ENCODE peak calls at places on chromosome 6, in six cellular contexts. Z is astrocyte of the spinal cord; M is lower leg skin; O is adrenal gland; C is CD8-positive, alpha-beta T cell; Q is IMR-90. G is an unnamed sample.

GRCh38 chr6:87391334-87391733 is 16.4 kb upstream of the CFAP206 start:
- DNase-seq in O (peak; percentile 37), Z (peak; percentile 14), C (no peak), M (no peak), Q (peak; percentile 29), G (no peak)

GRCh38 chr6:138588805-138589434 is 89.6 kb upstream of the NHSL1 start:
- DNase-seq in Z (peak; percentile 79), C (peak; percentile 59), Q (peak; percentile 83), O (peak; percentile 52), M (peak; percentile 45), G (peak; percentile 77)

GRCh38 chr6:33312361-33313104 is 1.3 kb downstream of the TAPBP start:
- DNase-seq in Z (peak; percentile 70), C (peak; percentile 81), Q (peak; percentile 64), O (peak; percentile 94), M (peak; percentile 87), G (peak; percentile 39)

GRCh38 chr6:84428300-84428907 is 201.0 kb upstream of the CEP162 start:
- DNase-seq in M (no peak), C (no peak), Z (peak; percentile 78), O (peak; percentile 18), Q (peak; percentile 45), G (peak; percentile 31)

GRCh38 chr6:40183902-40184301 is 249.6 kb upstream of the MOCS1 start:
- DNase-seq in C (no peak), M (no peak), Z (no peak), Q (no peak), O (no peak), G (no peak)

GRCh38 chr6:38024908-38025307 is 205.4 kb downstream of the ZFAND3 start:
- DNase-seq in M (no peak), Q (peak; percentile 52), C (no peak), Z (no peak), O (no peak), G (no peak)

GRCh38 chr6:107264357-107264831 is 149.1 kb upstream of the BEND3 start:
- DNase-seq in Z (peak; percentile 50), M (no peak), Q (peak; percentile 89), C (no peak), O (no peak), G (no peak)

GRCh38 chr6:112251170-112251945 is 3.0 kb downstream of the LAMA4 start:
- DNase-seq in Z (peak; percentile 92), M (peak; percentile 77), O (no peak), C (no peak), Q (peak; percentile 79), G (no peak)

GRCh38 chr6:97049254-97050004 is 124.9 kb downstream of the KLHL32 start:
- DNase-seq in Z (no peak), M (no peak), Q (no peak), O (no peak), C (no peak), G (no peak)

GRCh38 chr6:15763827-15764226 is 101.0 kb upstream of the DTNBP1 start:
- DNase-seq in Z (peak; percentile 62), M (no peak), Q (peak; percentile 22), O (peak; percentile 92), C (no peak), G (no peak)

GRCh38 chr6:117188627-117189201 is 76.6 kb upstream of the VGLL2 start:
- DNase-seq in O (no peak), Q (no peak), C (no peak), Z (no peak), M (no peak), G (no peak)

GRCh38 chr6:101386982-101387381 is 6.5 kb upstream of the GRIK2 start:
- DNase-seq in Z (no peak), M (no peak), Q (no peak), O (no peak), C (no peak), G (no peak)

GRCh38 chr6:10140824-10141223 is 274.1 kb downstream of the TFAP2A start:
- DNase-seq in O (no peak), Q (no peak), M (no peak), Z (no peak), C (no peak), G (no peak)

GRCh38 chr6:135935951-135936601 is 84.6 kb downstream of the PDE7B start:
- DNase-seq in Z (peak; percentile 81), M (no peak), Q (peak; percentile 75), C (no peak), O (no peak), G (no peak)

GRCh38 chr6:165988306-165988756 is 179.3 kb downstream of the TBXT start:
- DNase-seq in O (no peak), Z (no peak), Q (no peak), C (no peak), M (no peak), G (no peak)
- H3K4me3 ChIP-seq in O (peak overlapping the region; percentile 23), Z (peak overlapping the region; percentile 48), Q (peak overlapping the region; percentile 58), C (no peak overlapping the region), M (no peak overlapping the region), G (peak overlapping the region; percentile 51)

GRCh38 chr6:109441069-109441816 is 719 bp downstream of the SMPD2 start:
- DNase-seq in Z (peak; percentile 53), Q (peak; percentile 47), M (peak; percentile 54), O (peak; percentile 52), C (no peak), G (no peak)
- TF ChIP-seq CTCF in Z (peak; percentile 43), Q (peak; percentile 12), M (no peak), O (peak; percentile 43), C (no peak), G (peak; percentile 49)

DNA sequence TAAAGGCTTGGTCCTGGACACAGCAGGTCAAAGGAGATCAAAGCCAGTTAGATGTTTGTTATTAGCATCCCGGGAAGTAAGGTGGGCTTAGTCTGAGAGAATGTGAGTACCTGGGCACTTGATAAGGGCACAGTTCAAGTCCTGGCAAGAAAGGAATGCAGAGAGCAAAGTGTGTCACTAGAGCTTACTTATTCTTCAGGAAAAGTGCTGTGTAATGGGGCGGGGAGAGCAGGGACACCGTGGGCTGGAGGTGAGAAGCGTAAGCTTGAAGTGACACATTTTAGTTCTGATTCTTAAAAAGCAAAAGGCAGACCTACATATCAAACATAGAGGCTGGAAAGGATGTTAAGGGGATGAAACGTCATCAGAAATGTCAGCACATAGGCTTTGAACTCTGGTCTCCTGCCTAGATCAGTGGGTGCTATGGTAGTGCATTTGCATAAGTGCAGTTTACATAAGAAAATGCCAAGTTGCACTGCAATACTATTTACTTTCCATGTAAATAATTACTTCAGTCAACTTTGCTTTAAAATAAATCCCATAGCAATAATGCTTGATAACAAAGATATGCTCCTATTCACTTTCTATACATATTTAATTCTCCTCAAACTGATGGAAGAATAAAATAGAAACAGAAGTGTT is 2.6 kb downstream of the SAMD5 start:
- DNase-seq in O (no peak), Q (no peak), Z (no peak), C (no peak), M (no peak), G (no peak)
- H3K4me3 ChIP-seq in O (no peak overlapping the region), Q (no peak overlapping the region), Z (no peak overlapping the region), C (no peak overlapping the region), M (no peak overlapping the region), G (no peak overlapping the region)

GRCh38 chr6:77451466-77451865 is 11.8 kb downstream of the HTR1B start:
- DNase-seq in O (no peak), M (no peak), Q (no peak), C (no peak), Z (no peak), G (no peak)

GRCh38 chr6:77448546-77448945 is 14.7 kb downstream of the HTR1B start:
- DNase-seq in C (no peak), Q (peak; percentile 20), Z (no peak), M (no peak), O (no peak), G (no peak)

GRCh38 chr6:77447254-77447653 is 16.0 kb downstream of the HTR1B start:
- DNase-seq in M (no peak), Q (peak; percentile 87), C (no peak), O (no peak), Z (peak; percentile 48), G (no peak)

GRCh38 chr6:77454386-77454785 is 8.9 kb downstream of the HTR1B start:
- DNase-seq in M (no peak), Z (no peak), O (no peak), Q (peak; percentile 21), C (no peak), G (no peak)

DNA sequence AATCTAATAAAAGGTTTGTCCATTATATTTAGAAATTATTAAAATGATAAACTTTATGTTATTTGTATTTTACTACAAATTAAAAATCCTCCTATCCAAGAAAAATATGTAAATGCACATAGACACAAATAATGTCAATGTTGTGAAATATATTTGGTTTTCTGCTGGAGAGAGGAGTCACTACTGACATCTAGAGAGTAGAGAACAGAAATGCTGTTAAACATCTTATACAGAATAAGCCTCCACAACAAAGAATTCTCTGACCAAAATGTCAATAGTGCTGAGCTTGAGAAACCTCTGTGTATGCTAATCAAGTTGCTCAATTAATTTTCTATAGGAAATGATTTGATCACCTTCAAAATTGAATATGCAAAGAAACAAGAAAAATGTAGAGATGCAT is 12.4 kb downstream of the HTR1B start:
- DNase-seq in O (no peak), Q (peak; percentile 59), M (no peak), C (no peak), Z (peak; percentile 43), G (no peak)
- TF ChIP-seq CTCF in O (peak; percentile 23), Q (peak; percentile 61), M (no peak), C (no peak), Z (peak; percentile 41), G (no peak)

GRCh38 chr6:150068173-150068785 is 642 bp downstream of the ULBP3 start:
- DNase-seq in Z (no peak), Q (no peak), O (no peak), M (no peak), C (peak; percentile 55), G (no peak)

GRCh38 chr6:150072201-150072600 is 3.3 kb upstream of the ULBP3 start:
- DNase-seq in Q (peak; percentile 16), O (peak; percentile 88), C (peak; percentile 60), Z (no peak), M (peak; percentile 53), G (no peak)

GRCh38 chr6:150068786-150069648 is at the start of gene ULBP3:
- DNase-seq in M (peak; percentile 68), O (peak; percentile 95), Z (peak; percentile 93), C (peak; percentile 72), Q (peak; percentile 93), G (peak; percentile 73)

GRCh38 chr6:150069707-150070106 is 786 bp upstream of the ULBP3 start:
- DNase-seq in M (no peak), Q (no peak), O (peak; percentile 54), Z (no peak), C (no peak), G (no peak)

GRCh38 chr6:150070236-150070860 is 1.4 kb upstream of the ULBP3 start:
- DNase-seq in M (no peak), O (no peak), C (no peak), Z (no peak), Q (no peak), G (no peak)
- H3K4me3 ChIP-seq in M (no peak overlapping the region), O (no peak overlapping the region), C (no peak overlapping the region), Z (no peak overlapping the region), Q (no peak overlapping the region), G (no peak overlapping the region)

G was measured in astrocyte of the cerebellum.